ENCODE peak calls at places on chromosome X, in five cellular contexts. V is AG04449, B is AG04450, T is IMR-90, F is choroid plexus epithelial cell. Y is an unnamed sample.

GRCh38 chrX:110425222-110425621 is 66.6 kb downstream of the RTL9 start:
- DNase-seq in V (no peak), B (no peak), F (no peak), T (no peak), Y (no peak)

GRCh38 chrX:2502668-2503519 is 2.1 kb upstream of the DHRSX start:
- DNase-seq in F (peak), T (peak), V (no peak), B (no peak), Y (no peak)

GRCh38 chrX:97936296-97936695 is 1052.6 kb downstream of the RPA4 start:
- DNase-seq in T (no peak), F (no peak), B (no peak), V (no peak), Y (no peak)

GRCh38 chrX:118977424-118977823 is 3.0 kb downstream of the LONRF3 start:
- DNase-seq in B (no peak), F (no peak), T (no peak), V (no peak), Y (no peak)

GRCh38 chrX:46757593-46757992 is 1.3 kb downstream of the SLC9A7 start:
- DNase-seq in F (no peak), V (no peak), B (no peak), T (peak), Y (no peak)

GRCh38 chrX:135345328-135345645 is 36.0 kb downstream of the ETDC start:
- DNase-seq in V (no peak), F (peak), B (no peak), T (peak), Y (no peak)

GRCh38 chrX:69133561-69134542 is 31.4 kb downstream of the PJA1 start:
- DNase-seq in T (peak), F (peak), V (no peak), B (peak), Y (no peak)

GRCh38 chrX:110108381-110108796 is 105.5 kb downstream of the TMEM164 start:
- DNase-seq in F (peak), B (no peak), V (no peak), T (peak), Y (no peak)

GRCh38 chrX:318739-319578 is at the start of gene GTPBP6:
- DNase-seq in F (peak), V (peak), B (peak), T (peak), Y (peak)

GRCh38 chrX:67503453-67503852 is 40.4 kb upstream of the AR start:
- DNase-seq in B (no peak), F (no peak), V (no peak), T (no peak), Y (no peak)

GRCh38 chrX:16771483-16772398 is 14.5 kb upstream of the TXLNG start:
- DNase-seq in F (peak), T (peak), V (peak), B (peak), Y (peak)

GRCh38 chrX:115561605-115562491 is 874 bp downstream of the PLS3 start:
- DNase-seq in B (no peak), F (peak), T (peak), V (no peak), Y (no peak)

GRCh38 chrX:101136235-101136634 is 38.2 kb downstream of the CENPI start:
- DNase-seq in F (peak), T (peak), B (peak), V (no peak), Y (no peak)

GRCh38 chrX:14616876-14617275 is 87.5 kb downstream of the GLRA2 start:
- DNase-seq in T (peak), F (no peak), B (peak), V (peak), Y (no peak)

GRCh38 chrX:110412971-110413726 is 54.5 kb downstream of the RTL9 start:
- DNase-seq in T (peak), B (no peak), F (peak), V (no peak), Y (no peak)

GRCh38 chrX:101391831-101392230 is 1.0 kb downstream of the RPL36A start:
- DNase-seq in T (no peak), B (no peak), V (no peak), F (no peak), Y (no peak)

GRCh38 chrX:22389544-22390243 is 117.0 kb downstream of the CBLL2 start:
- DNase-seq in T (peak), F (peak), V (peak), B (peak), Y (no peak)

GRCh38 chrX:31063114-31063513 is 8.7 kb downstream of the FTHL17 start:
- DNase-seq in V (no peak), B (no peak), T (no peak), F (no peak), Y (no peak)

GRCh38 chrX:75181721-75182120 is 25.6 kb upstream of the ABCB7 start:
- DNase-seq in F (peak), V (peak), T (peak), B (no peak), Y (no peak)

GRCh38 chrX:129649268-129650182 is 5.2 kb downstream of the APLN start:
- DNase-seq in F (no peak), B (no peak), V (no peak), T (peak), Y (no peak)

GRCh38 chrX:37958493-37959211 is 47.7 kb upstream of the SYTL5 start:
- DNase-seq in F (peak), T (peak), B (no peak), V (peak), Y (no peak)

GRCh38 chrX:36534900-36535299 is 473.3 kb upstream of the FAM47C start:
- DNase-seq in F (no peak), B (no peak), T (no peak), V (no peak), Y (no peak)

GRCh38 chrX:65407157-65407626 is 127.4 kb downstream of the LAS1L start:
- DNase-seq in B (no peak), V (no peak), F (no peak), T (no peak), Y (no peak)

GRCh38 chrX:19924285-19924684 is 36.9 kb upstream of the SH3KBP1 start:
- DNase-seq in V (no peak), T (no peak), F (peak), B (no peak), Y (no peak)

GRCh38 chrX:29419774-29420553 is 795.4 kb upstream of the MAGEB2 start:
- DNase-seq in B (no peak), V (no peak), T (peak), F (peak), Y (no peak)

GRCh38 chrX:133542476-133542875 is 127.2 kb upstream of the GPC4 start:
- DNase-seq in F (no peak), B (no peak), T (no peak), V (no peak), Y (no peak)

GRCh38 chrX:112874140-112874539 is 33.5 kb upstream of the AMOT start:
- DNase-seq in T (peak), B (no peak), F (no peak), V (no peak), Y (no peak)

GRCh38 chrX:69142688-69143239 is 22.5 kb downstream of the PJA1 start:
- DNase-seq in T (no peak), B (no peak), V (no peak), F (no peak), Y (no peak)

GRCh38 chrX:43882294-43882681 is at the start of gene MAOB:
- DNase-seq in T (no peak), B (no peak), F (no peak), V (no peak), Y (no peak)
- H3K4me3 ChIP-seq in T (no peak), B (peak), F (no peak), V (no peak), Y (no peak)

DNA sequence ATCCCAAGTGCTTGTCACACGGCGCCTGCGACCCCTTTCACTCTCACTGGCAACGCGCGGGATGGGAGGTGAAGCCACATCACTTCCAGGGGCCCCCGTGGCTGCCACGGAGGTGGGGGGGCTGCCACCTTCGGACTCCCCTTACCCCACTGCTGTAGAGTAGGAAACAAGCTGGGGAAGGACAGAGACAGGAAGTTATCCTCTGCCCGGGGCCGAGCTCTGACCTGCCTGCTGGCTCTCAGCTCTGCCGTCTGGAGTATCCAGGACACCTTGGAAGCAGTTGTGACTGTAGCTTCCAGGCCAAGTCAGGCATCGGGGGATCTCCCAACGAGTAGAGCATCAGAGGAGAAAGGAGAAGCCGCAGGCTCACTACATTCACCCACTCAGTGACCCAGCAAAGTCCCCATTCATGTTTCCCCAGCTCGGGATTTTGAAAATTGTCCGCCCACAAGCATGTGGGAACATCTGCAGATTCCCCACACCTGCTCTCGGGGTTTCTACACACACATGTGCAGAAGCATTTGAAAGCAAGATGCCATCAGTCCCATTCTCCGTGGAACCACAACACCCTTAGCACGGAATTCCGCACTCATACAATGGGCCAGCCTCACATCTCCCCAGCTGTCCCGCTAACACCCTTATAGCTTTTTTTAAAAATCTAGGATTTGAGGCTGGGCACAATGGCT is 10.8 kb downstream of the PDZD4 start:
- DNase-seq in F (no peak), V (no peak), T (no peak), B (no peak), Y (no peak)
- H3K4me3 ChIP-seq in F (peak), V (peak), T (peak), B (peak), Y (peak)

DNA sequence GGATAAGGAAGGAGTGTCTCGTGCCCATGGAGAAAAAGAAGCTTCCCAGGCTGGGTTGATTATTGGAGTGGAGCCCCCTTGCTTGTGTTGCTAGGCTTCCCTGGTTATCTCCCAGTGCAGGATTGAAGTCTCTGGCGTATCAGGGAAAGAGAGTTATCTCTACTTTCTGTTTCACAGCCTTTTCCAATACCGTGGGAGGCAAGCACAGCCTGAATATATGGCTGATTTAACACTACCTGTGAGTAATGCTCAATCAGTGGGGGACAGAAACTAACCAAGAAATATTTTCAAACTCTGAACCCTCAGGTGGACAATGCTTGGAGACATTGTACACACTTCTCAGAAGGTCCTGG is 65.2 kb downstream of the SERPINA7 start:
- DNase-seq in F (no peak), V (no peak), T (no peak), B (no peak), Y (no peak)
- H3K4me3 ChIP-seq in F (no peak), V (no peak), T (no peak), B (no peak), Y (no peak)

GRCh38 chrX:49183701-49184281 is 2.4 kb downstream of the PRICKLE3 start:
- DNase-seq in B (no peak), T (no peak), F (no peak), V (no peak), Y (no peak)

GRCh38 chrX:49186125-49187027 is at the start of gene PRICKLE3:
- DNase-seq in V (no peak), B (no peak), F (peak), T (peak), Y (no peak)

GRCh38 chrX:49184294-49185061 is 1.7 kb downstream of the PRICKLE3 start:
- DNase-seq in B (no peak), V (no peak), F (peak), T (peak), Y (peak)

GRCh38 chrX:49187028-49187394 is 838 bp upstream of the PRICKLE3 start:
- DNase-seq in V (no peak), T (no peak), B (no peak), F (no peak), Y (no peak)

GRCh38 chrX:49185062-49185394 is 1.1 kb downstream of the PRICKLE3 start:
- DNase-seq in B (no peak), V (no peak), T (no peak), F (no peak), Y (no peak)
- H3K4me3 ChIP-seq in B (peak), V (peak), T (peak), F (peak), Y (peak)

GRCh38 chrX:136650811-136651210 is 2.9 kb downstream of the CD40LG start:
- DNase-seq in V (no peak), T (no peak), F (no peak), B (no peak), Y (no peak)

GRCh38 chrX:136647969-136648368 is at the start of gene CD40LG:
- DNase-seq in T (no peak), F (no peak), V (no peak), B (no peak), Y (no peak)

GRCh38 chrX:136658151-136658550 is 10.2 kb downstream of the CD40LG start:
- DNase-seq in B (no peak), T (no peak), F (no peak), V (no peak), Y (no peak)

GRCh38 chrX:136656596-136656995 is 8.6 kb downstream of the CD40LG start:
- DNase-seq in B (no peak), V (no peak), F (no peak), T (no peak), Y (no peak)

GRCh38 chrX:136652822-136653723 is 5.1 kb downstream of the CD40LG start:
- DNase-seq in B (no peak), T (no peak), F (peak), V (no peak), Y (no peak)
- H3K4me3 ChIP-seq in B (no peak), T (no peak), F (no peak), V (no peak), Y (no peak)

DNA sequence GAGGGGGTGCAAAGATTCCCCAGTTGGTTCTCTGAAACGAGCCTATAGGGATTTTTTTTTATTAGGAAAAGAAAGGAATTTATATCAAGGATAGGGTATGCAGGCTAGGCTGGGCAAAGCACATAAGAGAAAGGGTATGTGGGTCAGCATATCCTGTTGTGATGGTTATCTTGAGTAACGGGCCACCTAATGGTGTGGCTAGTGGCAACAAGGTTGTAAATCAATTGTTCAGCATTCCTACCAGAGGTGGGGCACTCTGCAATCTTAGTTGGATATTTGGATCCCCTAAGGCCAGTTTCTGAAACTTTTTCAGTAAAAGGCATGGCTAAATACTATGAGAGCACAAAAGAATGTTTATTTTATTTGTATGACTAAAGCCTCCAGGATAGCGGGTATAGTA is 42.7 kb downstream of the DCAF12L1 start:
- DNase-seq in F (no peak), T (no peak), V (no peak), B (no peak), Y (no peak)
- H3K4me3 ChIP-seq in F (no peak), T (no peak), V (no peak), B (no peak), Y (no peak)